ENCODE peak calls at places on chromosomes 16 and 17, in nine cellular contexts. One of them, this sample, is unnamed.

GRCh38 chr17:10139560-10139959 is 58.8 kb downstream of the GAS7 start:
- DNase-seq in ovary: no peak
- DNase-seq in transverse colon: no peak
- DNase-seq in heart left ventricle: no peak
- DNase-seq in adrenal gland: no peak
- DNase-seq in H1: no peak
- DNase-seq in spleen: no peak
- DNase-seq in H54: no peak
- DNase-seq in breast epithelium: no peak
- DNase-seq in this sample: no peak

GRCh38 chr17:81379523-81379942 is 15.7 kb upstream of the BAHCC1 start:
- DNase-seq in ovary: no peak
- DNase-seq in transverse colon: peak
- DNase-seq in heart left ventricle: no peak
- DNase-seq in adrenal gland: no peak
- DNase-seq in H1: no peak
- DNase-seq in spleen: peak
- DNase-seq in H54: no peak
- DNase-seq in breast epithelium: peak
- DNase-seq in this sample: no peak

GRCh38 chr16:3696425-3697218 is 20.7 kb downstream of the TRAP1 start:
- DNase-seq in ovary: no peak
- DNase-seq in transverse colon: no peak
- DNase-seq in heart left ventricle: no peak
- DNase-seq in adrenal gland: no peak
- DNase-seq in H1: no peak
- DNase-seq in spleen: no peak
- DNase-seq in H54: no peak
- DNase-seq in breast epithelium: no peak
- DNase-seq in this sample: peak

GRCh38 chr17:9298776-9299295 is 276.8 kb downstream of the STX8 start:
- DNase-seq in ovary: no peak
- DNase-seq in transverse colon: no peak
- DNase-seq in heart left ventricle: no peak
- DNase-seq in adrenal gland: no peak
- DNase-seq in H1: no peak
- DNase-seq in spleen: no peak
- DNase-seq in H54: no peak
- DNase-seq in breast epithelium: no peak
- DNase-seq in this sample: no peak

GRCh38 chr17:17071531-17072360 is 29.5 kb downstream of the MPRIP start:
- DNase-seq in ovary: peak
- DNase-seq in transverse colon: peak
- DNase-seq in heart left ventricle: no peak
- DNase-seq in adrenal gland: peak
- DNase-seq in H1: no peak
- DNase-seq in spleen: peak
- DNase-seq in H54: no peak
- DNase-seq in breast epithelium: peak
- DNase-seq in this sample: no peak

GRCh38 chr17:64783556-64784352 is 121.6 kb upstream of the SMURF2 start:
- DNase-seq in ovary: no peak
- DNase-seq in transverse colon: no peak
- DNase-seq in heart left ventricle: no peak
- DNase-seq in adrenal gland: no peak
- DNase-seq in H1: no peak
- DNase-seq in spleen: no peak
- DNase-seq in H54: no peak
- DNase-seq in breast epithelium: peak
- DNase-seq in this sample: no peak

GRCh38 chr16:25023541-25023940 is 8.4 kb upstream of the ARHGAP17 start:
- DNase-seq in ovary: no peak
- DNase-seq in transverse colon: no peak
- DNase-seq in heart left ventricle: no peak
- DNase-seq in adrenal gland: no peak
- DNase-seq in H1: no peak
- DNase-seq in spleen: no peak
- DNase-seq in H54: no peak
- DNase-seq in breast epithelium: no peak
- DNase-seq in this sample: no peak

GRCh38 chr17:63880706-63881105 is 1.0 kb downstream of the GH2 start:
- DNase-seq in ovary: no peak
- DNase-seq in transverse colon: no peak
- DNase-seq in heart left ventricle: no peak
- DNase-seq in adrenal gland: no peak
- DNase-seq in H1: no peak
- DNase-seq in spleen: no peak
- DNase-seq in H54: no peak
- DNase-seq in breast epithelium: no peak
- DNase-seq in this sample: no peak

GRCh38 chr17:74055508-74056160 is 147.8 kb upstream of the RPL38 start:
- DNase-seq in ovary: no peak
- DNase-seq in transverse colon: no peak
- DNase-seq in heart left ventricle: no peak
- DNase-seq in adrenal gland: no peak
- DNase-seq in H1: no peak
- DNase-seq in spleen: no peak
- DNase-seq in H54: no peak
- DNase-seq in breast epithelium: no peak
- DNase-seq in this sample: no peak

GRCh38 chr16:83970430-83970815 is 2.4 kb downstream of the NECAB2 start:
- DNase-seq in ovary: no peak
- DNase-seq in transverse colon: no peak
- DNase-seq in heart left ventricle: no peak
- DNase-seq in adrenal gland: no peak
- DNase-seq in H1: no peak
- DNase-seq in spleen: no peak
- DNase-seq in H54: no peak
- DNase-seq in breast epithelium: no peak
- DNase-seq in this sample: no peak

GRCh38 chr17:77619851-77620250 is 338.7 kb upstream of the TNRC6C start:
- DNase-seq in ovary: no peak
- DNase-seq in transverse colon: no peak
- DNase-seq in heart left ventricle: no peak
- DNase-seq in adrenal gland: no peak
- DNase-seq in H1: no peak
- DNase-seq in spleen: no peak
- DNase-seq in H54: no peak
- DNase-seq in breast epithelium: no peak
- DNase-seq in this sample: no peak

GRCh38 chr17:50198026-50198669 is 3.3 kb downstream of the COL1A1 start:
- DNase-seq in ovary: no peak
- DNase-seq in transverse colon: peak
- DNase-seq in heart left ventricle: peak
- DNase-seq in adrenal gland: peak
- DNase-seq in H1: no peak
- DNase-seq in spleen: no peak
- DNase-seq in H54: peak
- DNase-seq in breast epithelium: peak
- DNase-seq in this sample: peak

GRCh38 chr17:57281887-57282653 is 25.7 kb downstream of the MSI2 start:
- DNase-seq in ovary: no peak
- DNase-seq in transverse colon: no peak
- DNase-seq in heart left ventricle: no peak
- DNase-seq in adrenal gland: no peak
- DNase-seq in H1: no peak
- DNase-seq in spleen: no peak
- DNase-seq in H54: no peak
- DNase-seq in breast epithelium: no peak
- DNase-seq in this sample: no peak

GRCh38 chr16:89323120-89323960 is 105.8 kb downstream of the ZNF778 start:
- DNase-seq in ovary: peak
- DNase-seq in transverse colon: no peak
- DNase-seq in heart left ventricle: no peak
- DNase-seq in adrenal gland: peak
- DNase-seq in H1: no peak
- DNase-seq in spleen: peak
- DNase-seq in H54: no peak
- DNase-seq in breast epithelium: no peak
- DNase-seq in this sample: no peak
- TF ChIP-seq POLR2A in ovary: no peak
- TF ChIP-seq POLR2A in transverse colon: no peak
- TF ChIP-seq POLR2A in heart left ventricle: no peak
- TF ChIP-seq POLR2A in adrenal gland: no peak
- TF ChIP-seq POLR2A in H1: no peak
- TF ChIP-seq POLR2A in spleen: no peak
- TF ChIP-seq POLR2A in H54: no peak
- TF ChIP-seq POLR2A in breast epithelium: no peak
- TF ChIP-seq POLR2A in this sample: no peak

GRCh38 chr17:4676777-4677176 is 27.2 kb downstream of the PELP1 start:
- DNase-seq in ovary: no peak
- DNase-seq in transverse colon: no peak
- DNase-seq in heart left ventricle: no peak
- DNase-seq in adrenal gland: no peak
- DNase-seq in H1: no peak
- DNase-seq in spleen: no peak
- DNase-seq in H54: no peak
- DNase-seq in breast epithelium: no peak
- DNase-seq in this sample: no peak

GRCh38 chr17:4678448-4679026 is 25.4 kb downstream of the PELP1 start:
- DNase-seq in ovary: no peak
- DNase-seq in transverse colon: no peak
- DNase-seq in heart left ventricle: no peak
- DNase-seq in adrenal gland: no peak
- DNase-seq in H1: no peak
- DNase-seq in spleen: no peak
- DNase-seq in H54: peak
- DNase-seq in breast epithelium: no peak
- DNase-seq in this sample: peak

GRCh38 chr17:4675791-4676190 is 28.1 kb downstream of the PELP1 start:
- DNase-seq in ovary: no peak
- DNase-seq in transverse colon: no peak
- DNase-seq in heart left ventricle: no peak
- DNase-seq in adrenal gland: no peak
- DNase-seq in H1: no peak
- DNase-seq in spleen: no peak
- DNase-seq in H54: no peak
- DNase-seq in breast epithelium: no peak
- DNase-seq in this sample: no peak

GRCh38 chr17:4673986-4674770 is 29.8 kb downstream of the PELP1 start:
- DNase-seq in ovary: no peak
- DNase-seq in transverse colon: no peak
- DNase-seq in heart left ventricle: no peak
- DNase-seq in adrenal gland: peak
- DNase-seq in H1: no peak
- DNase-seq in spleen: no peak
- DNase-seq in H54: no peak
- DNase-seq in breast epithelium: no peak
- DNase-seq in this sample: no peak

GRCh38 chr17:4679652-4680051 is 24.3 kb downstream of the PELP1 start:
- DNase-seq in ovary: no peak
- DNase-seq in transverse colon: no peak
- DNase-seq in heart left ventricle: no peak
- DNase-seq in adrenal gland: no peak
- DNase-seq in H1: no peak
- DNase-seq in spleen: no peak
- DNase-seq in H54: peak
- DNase-seq in breast epithelium: no peak
- DNase-seq in this sample: no peak
- TF ChIP-seq POLR2A in ovary: no peak
- TF ChIP-seq POLR2A in transverse colon: no peak
- TF ChIP-seq POLR2A in heart left ventricle: no peak
- TF ChIP-seq POLR2A in adrenal gland: no peak
- TF ChIP-seq POLR2A in H1: no peak
- TF ChIP-seq POLR2A in spleen: no peak
- TF ChIP-seq POLR2A in H54: no peak
- TF ChIP-seq POLR2A in breast epithelium: no peak
- TF ChIP-seq POLR2A in this sample: no peak

GRCh38 chr17:4365103-4365627 is 1.3 kb downstream of the UBE2G1 start:
- DNase-seq in ovary: peak
- DNase-seq in transverse colon: peak
- DNase-seq in heart left ventricle: peak
- DNase-seq in adrenal gland: peak
- DNase-seq in H1: peak
- DNase-seq in spleen: peak
- DNase-seq in H54: peak
- DNase-seq in breast epithelium: peak
- DNase-seq in this sample: peak
- TF ChIP-seq POLR2A in ovary: peak
- TF ChIP-seq POLR2A in transverse colon: peak
- TF ChIP-seq POLR2A in heart left ventricle: no peak
- TF ChIP-seq POLR2A in adrenal gland: peak
- TF ChIP-seq POLR2A in H1: peak
- TF ChIP-seq POLR2A in spleen: no peak
- TF ChIP-seq POLR2A in H54: peak
- TF ChIP-seq POLR2A in breast epithelium: no peak
- TF ChIP-seq POLR2A in this sample: peak

DNA sequence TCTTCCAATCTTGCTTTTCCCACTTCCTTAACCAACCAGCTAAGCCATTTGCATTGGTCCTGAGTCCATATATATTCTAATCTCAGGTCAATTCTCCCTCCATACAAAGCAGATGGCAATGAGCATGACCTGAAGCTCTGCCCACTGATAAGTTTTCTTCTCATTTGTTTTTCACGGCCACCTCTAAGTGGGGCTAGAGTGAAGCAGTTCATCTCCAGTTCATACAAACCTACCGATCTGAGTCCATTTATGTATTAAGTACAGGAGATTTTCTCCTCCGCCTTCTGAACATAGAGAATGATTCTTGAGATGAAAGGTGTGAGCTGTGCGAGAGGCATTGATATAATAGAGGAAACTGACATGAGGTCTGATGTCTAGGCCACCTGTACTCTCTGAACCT is 330.0 kb downstream of the PMP22 start:
- DNase-seq in ovary: no peak
- DNase-seq in transverse colon: no peak
- DNase-seq in heart left ventricle: no peak
- DNase-seq in adrenal gland: no peak
- DNase-seq in H1: no peak
- DNase-seq in spleen: no peak
- DNase-seq in H54: no peak
- DNase-seq in breast epithelium: no peak
- DNase-seq in this sample: no peak
- TF ChIP-seq POLR2A in ovary: no peak
- TF ChIP-seq POLR2A in transverse colon: no peak
- TF ChIP-seq POLR2A in heart left ventricle: no peak
- TF ChIP-seq POLR2A in adrenal gland: no peak
- TF ChIP-seq POLR2A in H1: no peak
- TF ChIP-seq POLR2A in spleen: no peak
- TF ChIP-seq POLR2A in H54: no peak
- TF ChIP-seq POLR2A in breast epithelium: no peak
- TF ChIP-seq POLR2A in this sample: no peak

GRCh38 chr16:10927497-10928112 is 14.7 kb downstream of the DEXI start:
- DNase-seq in ovary: no peak
- DNase-seq in transverse colon: no peak
- DNase-seq in heart left ventricle: no peak
- DNase-seq in adrenal gland: no peak
- DNase-seq in H1: no peak
- DNase-seq in spleen: no peak
- DNase-seq in H54: no peak
- DNase-seq in breast epithelium: no peak
- DNase-seq in this sample: no peak
- TF ChIP-seq POLR2A in ovary: no peak
- TF ChIP-seq POLR2A in transverse colon: no peak
- TF ChIP-seq POLR2A in heart left ventricle: no peak
- TF ChIP-seq POLR2A in adrenal gland: no peak
- TF ChIP-seq POLR2A in H1: no peak
- TF ChIP-seq POLR2A in spleen: no peak
- TF ChIP-seq POLR2A in H54: no peak
- TF ChIP-seq POLR2A in breast epithelium: no peak
- TF ChIP-seq POLR2A in this sample: no peak

This sample was measured in erythroblast.